ENCODE peak calls at places on chromosomes 2 and 18, in six cellular contexts. Y, X, U, I, Q and W are unnamed samples.

GRCh38 chr18:73985855-73986254 is 161.8 kb downstream of the FBXO15 start:
- DNase-seq in U (no peak), Q (no peak), X (no peak), Y (no peak), I (no peak), W (no peak)

GRCh38 chr2:234454433-234454832 is 42.4 kb downstream of the ARL4C start:
- DNase-seq in Y (no peak), U (no peak), X (no peak), Q (no peak), I (no peak), W (no peak)

GRCh38 chr2:221205103-221205502 is 367.0 kb downstream of the EPHA4 start:
- DNase-seq in U (no peak), X (no peak), I (no peak), Q (no peak), Y (no peak), W (no peak)

GRCh38 chr2:120589782-120590608 is 145.7 kb upstream of the GLI2 start:
- DNase-seq in I (no peak), X (peak; percentile 91), U (peak; percentile 99), Q (no peak), Y (no peak), W (no peak)

GRCh38 chr2:165018207-165018606 is 62.9 kb upstream of the SLC38A11 start:
- DNase-seq in Y (peak; percentile 69), Q (no peak), U (peak; percentile 3), X (no peak), I (no peak), W (no peak)

GRCh38 chr2:9809064-9809356 is 34.3 kb upstream of the TAF1B start:
- DNase-seq in X (peak; percentile 93), Q (no peak), Y (no peak), U (no peak), I (no peak), W (peak; percentile 76)

GRCh38 chr2:236855176-236855865 is 230.4 kb upstream of the COPS8 start:
- DNase-seq in Y (no peak), X (no peak), U (no peak), Q (no peak), I (no peak), W (no peak)

GRCh38 chr18:44741551-44741950 is 60.9 kb downstream of the SETBP1 start:
- DNase-seq in X (no peak), I (no peak), U (no peak), Y (no peak), Q (no peak), W (no peak)

GRCh38 chr2:155427470-155427869 is 729.0 kb downstream of the KCNJ3 start:
- DNase-seq in U (no peak), Y (no peak), X (no peak), Q (no peak), I (no peak), W (no peak)

GRCh38 chr2:29920130-29920577 is 1.2 kb downstream of the ALK start:
- DNase-seq in U (peak; percentile 45), Q (peak; percentile 48), Y (peak; percentile 94), X (peak; percentile 60), I (peak; percentile 90), W (no peak)

GRCh38 chr2:239930871-239931771 is 94.0 kb downstream of the NDUFA10 start:
- DNase-seq in Y (no peak), I (no peak), X (no peak), U (no peak), Q (no peak), W (no peak)

GRCh38 chr2:220619525-220620267 is 952.4 kb downstream of the EPHA4 start:
- DNase-seq in X (peak; percentile 95), Q (no peak), Y (no peak), I (no peak), U (no peak), W (peak; percentile 72)

GRCh38 chr18:62566199-62566598 is 43.4 kb downstream of the ZCCHC2 start:
- DNase-seq in U (peak; percentile 34), Q (no peak), I (peak; percentile 31), X (peak; percentile 24), Y (peak; percentile 56), W (no peak)

GRCh38 chr2:240216197-240216596 is 75.7 kb upstream of the OTOS start:
- DNase-seq in X (no peak), Y (no peak), I (no peak), U (no peak), Q (no peak), W (no peak)

GRCh38 chr18:31616586-31616985 is 24.9 kb downstream of the TTR start:
- DNase-seq in I (no peak), U (no peak), X (no peak), Q (no peak), Y (no peak), W (no peak)

DNA sequence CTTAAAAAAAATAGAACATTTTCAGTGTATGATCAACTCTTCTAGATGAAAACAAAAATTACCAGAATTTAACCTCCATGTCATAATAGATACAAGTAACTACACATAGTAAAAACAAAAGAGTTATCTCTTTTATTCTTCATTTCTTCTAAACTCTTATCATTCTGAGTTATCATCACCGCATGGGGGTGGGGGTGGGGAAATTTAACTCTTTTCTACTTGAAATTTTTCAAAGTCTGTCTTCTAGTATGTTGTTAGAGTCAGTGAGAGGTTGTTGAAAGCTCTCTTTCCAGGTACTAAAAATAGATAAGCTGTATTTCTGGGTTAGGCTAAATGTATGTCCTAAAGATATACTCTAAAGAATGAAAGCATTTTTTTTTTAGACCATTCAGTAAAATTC is 220.9 kb downstream of the IKZF2 start:
- DNase-seq in U (no peak), I (no peak), Q (no peak), Y (no peak), X (no peak), W (no peak)
- TF ChIP-seq CTCF in U (no peak), I (no peak), Q (no peak), Y (no peak), X (no peak), W (no peak)

GRCh38 chr2:1539441-1539840 is 126.2 kb downstream of the TPO start:
- DNase-seq in Q (no peak), X (no peak), Y (no peak), I (no peak), U (no peak), W (no peak)

GRCh38 chr2:1539973-1540372 is 126.7 kb downstream of the TPO start:
- DNase-seq in Y (no peak), X (no peak), U (no peak), Q (no peak), I (no peak), W (no peak)

GRCh38 chr2:1541812-1542211 is 128.5 kb downstream of the TPO start:
- DNase-seq in I (no peak), Y (no peak), U (no peak), X (no peak), Q (no peak), W (no peak)

GRCh38 chr2:1540481-1540880 is 127.2 kb downstream of the TPO start:
- DNase-seq in X (no peak), Q (no peak), I (no peak), U (no peak), Y (no peak), W (no peak)

DNA sequence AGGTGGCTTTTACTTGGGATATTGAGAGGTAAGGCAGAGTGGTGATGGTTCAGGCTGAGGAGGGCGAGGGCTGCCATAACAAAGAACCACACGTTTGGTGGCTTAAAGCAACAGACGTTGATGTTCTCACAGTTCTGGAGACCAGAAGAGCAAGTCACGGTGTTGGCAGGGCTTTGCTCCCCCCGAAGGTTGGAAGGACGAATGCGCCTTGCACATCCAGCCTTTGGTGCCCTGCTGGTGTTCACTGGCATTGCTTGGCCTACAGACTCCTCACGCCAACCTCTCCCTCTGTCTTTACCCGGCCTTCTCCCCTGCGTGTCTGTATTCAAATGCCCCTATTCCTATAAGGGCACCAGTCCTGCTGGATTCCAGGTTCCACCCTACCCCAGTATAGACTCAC is 125.4 kb downstream of the TPO start:
- DNase-seq in U (peak; percentile 21), Q (no peak), X (peak; percentile 12), Y (peak; percentile 72), I (peak; percentile 76), W (no peak)
- TF ChIP-seq CTCF in U (peak; percentile 34), Q (peak; percentile 27), X (peak; percentile 25), Y (peak; percentile 59), I (peak; percentile 86), W (no peak)

DNA sequence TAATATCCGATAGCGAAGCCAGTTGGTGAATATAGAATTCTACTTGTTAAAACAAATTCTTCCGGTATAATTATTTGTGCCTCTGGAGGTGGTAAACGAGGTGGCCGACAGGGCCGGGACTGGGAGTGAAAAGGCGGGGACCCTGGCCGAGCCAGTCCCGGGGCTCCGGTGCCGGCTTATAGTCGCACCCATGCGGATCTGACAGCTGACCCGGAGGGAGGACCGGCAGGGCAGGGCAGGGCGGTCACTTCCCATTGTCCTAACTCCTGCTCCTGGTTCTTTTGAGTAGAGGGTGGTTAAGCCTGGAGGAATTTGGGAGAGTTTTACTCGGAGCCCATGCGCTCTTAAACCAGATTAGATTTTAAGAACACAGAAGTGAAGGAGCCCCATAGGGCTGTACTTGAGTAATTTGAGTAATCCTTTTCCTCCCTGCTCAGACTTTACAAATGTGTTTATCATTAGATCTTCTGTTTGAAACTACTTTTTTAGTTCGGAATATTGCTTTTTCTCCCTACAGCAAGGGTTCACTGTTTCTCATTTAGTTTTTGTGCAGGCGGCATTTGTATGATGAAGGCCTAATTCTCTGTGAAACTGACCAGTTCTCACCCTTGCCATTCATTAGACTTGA is 1.8 kb downstream of the B3GNT2 start:
- DNase-seq in Q (peak; percentile 61), X (peak; percentile 26), I (peak; percentile 54), U (no peak), Y (peak; percentile 92), W (peak; percentile 42)
- TF ChIP-seq CTCF in Q (no peak), X (no peak), I (no peak), U (no peak), Y (no peak), W (no peak)

DNA sequence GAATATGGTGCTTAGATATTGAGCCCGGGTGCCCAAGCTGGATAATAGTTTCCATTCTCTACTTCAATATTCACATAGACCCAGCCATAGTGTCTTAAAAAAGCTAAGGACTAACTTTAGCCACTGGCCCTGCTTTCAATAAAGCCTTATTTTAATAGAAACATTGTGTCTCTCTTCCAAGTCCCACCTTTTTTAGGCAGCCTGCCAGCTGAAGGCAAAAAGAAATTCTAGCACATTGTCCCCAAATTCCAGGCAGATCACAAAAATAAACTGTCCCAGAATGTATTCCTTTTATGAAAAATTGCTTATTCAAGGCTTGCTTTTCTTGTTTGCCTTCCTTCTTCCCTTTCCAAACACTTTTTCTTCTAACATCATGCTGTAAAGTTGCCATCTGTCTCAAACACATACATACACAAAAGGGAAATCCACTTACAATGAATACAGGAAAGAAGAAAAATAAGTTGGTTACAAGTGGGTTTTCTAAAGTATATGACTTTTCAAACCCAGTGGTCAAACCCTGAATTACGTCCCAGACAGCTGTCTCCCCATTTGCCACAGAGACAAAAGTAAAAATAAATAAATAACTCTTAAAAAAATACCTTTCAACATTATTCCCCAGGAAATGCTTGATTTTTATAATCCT is 778.5 kb downstream of the BCL11A start:
- DNase-seq in I (no peak), Y (no peak), Q (no peak), U (no peak), X (no peak), W (no peak)
- TF ChIP-seq CTCF in I (peak; percentile 66), Y (peak; percentile 33), Q (no peak), U (no peak), X (peak; percentile 12), W (no peak)

DNA sequence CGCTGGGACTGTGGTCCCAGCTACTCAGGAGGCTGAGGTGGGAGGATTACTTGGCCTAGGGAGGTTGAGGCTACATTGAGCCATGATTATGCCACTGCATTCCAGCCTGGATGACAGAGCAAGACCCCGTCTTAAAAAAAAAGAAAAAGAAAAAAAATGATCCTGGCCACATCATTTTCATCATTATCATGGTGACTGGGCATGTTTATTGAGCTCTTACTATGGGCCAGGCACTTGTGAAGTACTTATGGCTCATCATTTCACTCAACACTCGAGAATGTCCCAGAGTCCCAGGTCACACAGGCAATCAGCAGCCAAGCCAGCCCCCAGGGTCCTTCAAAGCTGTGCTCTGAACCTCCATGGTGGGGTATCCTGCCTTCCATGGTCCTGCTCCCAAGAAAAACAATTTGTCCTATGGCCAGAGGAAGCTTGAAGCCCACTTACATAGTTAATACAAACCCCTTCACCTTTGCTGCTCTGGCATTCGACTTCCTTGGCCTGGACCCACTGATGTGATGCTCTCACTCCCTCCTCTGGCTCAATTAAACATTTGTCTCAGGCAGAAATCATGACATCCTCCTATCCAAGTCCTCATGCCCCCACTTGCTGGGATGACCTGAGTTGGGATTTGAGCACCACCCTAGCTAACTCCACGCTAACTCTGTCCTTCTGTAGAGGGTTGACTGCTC is 3.8 kb upstream of the CNNM4 start:
- DNase-seq in Q (no peak), U (no peak), I (no peak), X (no peak), Y (no peak), W (no peak)
- TF ChIP-seq CTCF in Q (no peak), U (no peak), I (no peak), X (no peak), Y (no peak), W (no peak)